ENCODE peak calls at places on chromosomes 16 and 17, in four cellular contexts. Y is GM23248, P is PC-9, D is keratinocyte. I is an unnamed sample.

GRCh38 chr17:81534157-81535006 is 6.2 kb downstream of the FSCN2 start:
- DNase-seq in Y (peak), P (no peak), D (no peak), I (no peak)

GRCh38 chr17:17737938-17738894 is 57.0 kb downstream of the RAI1 start:
- DNase-seq in Y (no peak), P (peak), D (no peak), I (peak)

GRCh38 chr16:81511371-81511770 is 66.8 kb downstream of the CMIP start:
- DNase-seq in Y (peak), P (peak), D (no peak), I (peak)

GRCh38 chr17:48270896-48271295 is 159.1 kb downstream of the SKAP1 start:
- DNase-seq in Y (peak), P (no peak), D (no peak), I (no peak)

GRCh38 chr17:53844476-53845107 is 21.9 kb downstream of the KIF2B start:
- DNase-seq in Y (no peak), P (no peak), D (no peak), I (no peak)

GRCh38 chr16:12646490-12647274 is 157.0 kb downstream of the CPPED1 start:
- DNase-seq in Y (peak), P (no peak), D (no peak), I (no peak)

GRCh38 chr17:54956802-54957201 is 11.7 kb downstream of the COX11 start:
- DNase-seq in Y (no peak), P (no peak), D (no peak), I (no peak)

GRCh38 chr17:77353684-77354419 is 213.1 kb downstream of the SEC14L1 start:
- DNase-seq in Y (peak), P (no peak), D (no peak), I (peak)

GRCh38 chr16:80454802-80455201 is 86.0 kb upstream of the DYNLRB2 start:
- DNase-seq in Y (no peak), P (no peak), D (no peak), I (no peak)

GRCh38 chr16:82782715-82783251 is 156.0 kb downstream of the CDH13 start:
- DNase-seq in Y (no peak), P (no peak), D (no peak), I (no peak)

GRCh38 chr17:42018339-42018738 is 1.1 kb upstream of the DNAJC7 start:
- DNase-seq in Y (no peak), P (no peak), D (no peak), I (no peak)

GRCh38 chr16:68444058-68444657 is 4.2 kb downstream of the SMPD3 start:
- DNase-seq in Y (peak), P (no peak), D (no peak), I (peak)

GRCh38 chr16:83305092-83305491 is 502.7 kb upstream of the HSBP1 start:
- DNase-seq in Y (peak), P (no peak), D (peak), I (no peak)

GRCh38 chr17:75753193-75753513 is 11.8 kb downstream of the GALK1 start:
- DNase-seq in Y (no peak), P (no peak), D (no peak), I (no peak)
- H3K27ac ChIP-seq in Y (no peak), P (no peak), D (no peak), I (no peak)

DNA sequence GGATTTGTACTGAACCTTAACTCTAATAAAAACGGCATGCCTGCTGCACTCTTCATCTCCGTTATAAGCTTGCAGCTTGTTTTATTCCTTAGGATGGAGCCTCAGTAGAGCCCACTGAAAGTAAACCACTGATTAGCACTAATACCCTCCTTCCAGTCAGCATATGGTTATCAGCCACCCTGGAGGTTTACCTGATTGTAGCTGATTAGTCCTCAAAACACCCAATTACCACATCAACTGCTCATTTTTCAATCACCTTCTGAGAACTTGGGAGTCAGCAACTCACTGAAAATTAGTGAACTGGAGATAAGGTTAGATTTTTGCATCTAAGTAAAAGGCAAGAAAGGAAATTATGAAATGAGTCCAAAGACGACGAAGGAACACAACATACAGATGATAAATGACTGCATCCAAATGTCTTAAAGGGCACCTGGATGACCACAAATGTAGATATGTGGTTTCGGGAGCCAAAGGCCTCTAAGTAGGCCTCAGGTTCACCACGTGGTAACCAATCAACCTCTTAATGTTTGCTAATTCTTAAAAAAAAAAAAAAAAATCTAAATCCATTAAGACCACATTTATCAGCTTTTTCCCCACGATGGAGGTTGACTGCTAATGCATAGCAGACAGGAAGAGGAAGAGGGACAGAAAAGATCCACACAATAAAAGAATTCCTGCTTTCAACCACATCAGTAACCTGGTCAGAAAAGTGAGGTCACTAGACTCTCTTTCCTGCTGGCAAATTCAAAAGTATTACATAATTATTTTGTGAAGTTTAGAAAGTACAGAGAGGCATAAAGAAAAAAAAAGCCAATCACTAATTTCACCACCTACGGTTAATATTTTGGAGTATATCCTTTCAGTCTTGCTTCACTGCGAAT is 28.0 kb downstream of the DCUN1D3 start:
- DNase-seq in Y (no peak), P (no peak), D (no peak), I (no peak)
- H3K27ac ChIP-seq in Y (no peak), P (no peak), D (no peak), I (no peak)

DNA sequence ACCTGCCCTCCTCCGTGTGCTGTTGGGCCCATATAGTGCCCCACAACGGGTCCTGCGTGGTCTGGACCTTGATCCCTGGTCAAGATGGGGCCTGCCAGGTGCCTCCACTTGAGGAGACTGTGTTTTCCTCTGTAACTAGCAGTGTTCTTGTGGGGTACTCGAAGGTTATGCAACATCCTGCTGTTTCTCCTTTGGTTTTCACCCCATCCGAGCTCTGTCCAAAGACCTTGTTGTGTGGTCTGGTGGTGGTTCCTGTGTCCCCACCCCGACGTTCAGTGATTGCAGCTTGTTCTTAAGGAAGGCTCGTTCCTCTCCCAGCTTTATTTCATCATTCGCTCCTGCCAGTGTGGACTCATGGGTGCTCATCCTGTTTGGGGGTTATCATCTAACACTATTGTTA is 38.7 kb upstream of the ZNF750 start:
- DNase-seq in Y (no peak), P (no peak), D (no peak), I (peak)
- H3K27ac ChIP-seq in Y (no peak), P (no peak), D (no peak), I (no peak)

GRCh38 chr17:19006698-19007097 is 2.1 kb upstream of the FAM83G start:
- DNase-seq in Y (no peak), P (no peak), D (no peak), I (no peak)

GRCh38 chr17:19005789-19006430 is 1.3 kb upstream of the FAM83G start:
- DNase-seq in Y (no peak), P (no peak), D (no peak), I (no peak)

GRCh38 chr17:19003966-19004600 is 481 bp downstream of the FAM83G start:
- DNase-seq in Y (peak), P (no peak), D (no peak), I (peak)

GRCh38 chr17:19004601-19005441 is at the start of gene FAM83G:
- DNase-seq in Y (peak), P (peak), D (no peak), I (peak)

DNA sequence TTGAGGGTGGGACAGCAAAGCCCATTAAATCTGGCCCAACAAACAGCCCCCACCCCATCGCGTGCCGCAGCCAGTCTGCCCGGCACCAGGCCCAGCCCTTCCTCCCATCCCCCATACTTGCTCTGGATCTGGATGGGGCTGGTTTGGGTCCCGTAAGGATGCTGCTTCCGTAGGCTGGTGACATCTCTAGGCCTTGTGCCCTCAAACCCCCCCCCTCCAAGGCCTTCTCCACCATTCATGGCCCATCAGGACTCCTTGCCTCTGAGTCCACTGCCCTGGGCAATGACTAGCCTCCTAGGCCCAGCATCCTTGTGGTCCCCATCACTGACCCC is 844 bp upstream of the FAM83G start:
- DNase-seq in Y (no peak), P (no peak), D (no peak), I (no peak)
- H3K27ac ChIP-seq in Y (no peak), P (peak), D (peak), I (no peak)

GRCh38 chr17:63822537-63822936 is 4.7 kb upstream of the PSMC5 start:
- DNase-seq in Y (no peak), P (no peak), D (no peak), I (no peak)

GRCh38 chr17:63820963-63821561 is 6.2 kb upstream of the PSMC5 start:
- DNase-seq in Y (no peak), P (no peak), D (no peak), I (no peak)

GRCh38 chr17:63819585-63820537 is 7.4 kb upstream of the PSMC5 start:
- DNase-seq in Y (no peak), P (no peak), D (no peak), I (no peak)

GRCh38 chr17:63823659-63824331 is 3.4 kb upstream of the PSMC5 start:
- DNase-seq in Y (no peak), P (no peak), D (no peak), I (no peak)

GRCh38 chr17:63821809-63822208 is 5.4 kb upstream of the PSMC5 start:
- DNase-seq in Y (no peak), P (no peak), D (no peak), I (no peak)
- H3K27ac ChIP-seq in Y (no peak), P (no peak), D (no peak), I (no peak)

GRCh38 chr17:8924595-8924994 is 40.9 kb downstream of the PIK3R5 start:
- DNase-seq in Y (no peak), P (no peak), D (no peak), I (no peak)
- H3K27ac ChIP-seq in Y (no peak), P (no peak), D (no peak), I (no peak)

GRCh38 chr17:57443781-57444180 is 187.5 kb downstream of the MSI2 start:
- DNase-seq in Y (no peak), P (no peak), D (no peak), I (no peak)
- H3K27ac ChIP-seq in Y (no peak), P (no peak), D (peak), I (peak)

GRCh38 chr17:41013181-41013580 is 4.3 kb upstream of the KRTAP3-1 start:
- DNase-seq in Y (peak), P (peak), D (no peak), I (no peak)

GRCh38 chr17:41008811-41009210 is at the start of gene KRTAP3-1:
- DNase-seq in Y (no peak), P (no peak), D (no peak), I (no peak)

GRCh38 chr17:41009301-41009760 is 403 bp upstream of the KRTAP3-1 start:
- DNase-seq in Y (no peak), P (peak), D (no peak), I (no peak)

GRCh38 chr17:41009936-41010335 is 1.0 kb upstream of the KRTAP3-1 start:
- DNase-seq in Y (no peak), P (no peak), D (no peak), I (no peak)

DNA sequence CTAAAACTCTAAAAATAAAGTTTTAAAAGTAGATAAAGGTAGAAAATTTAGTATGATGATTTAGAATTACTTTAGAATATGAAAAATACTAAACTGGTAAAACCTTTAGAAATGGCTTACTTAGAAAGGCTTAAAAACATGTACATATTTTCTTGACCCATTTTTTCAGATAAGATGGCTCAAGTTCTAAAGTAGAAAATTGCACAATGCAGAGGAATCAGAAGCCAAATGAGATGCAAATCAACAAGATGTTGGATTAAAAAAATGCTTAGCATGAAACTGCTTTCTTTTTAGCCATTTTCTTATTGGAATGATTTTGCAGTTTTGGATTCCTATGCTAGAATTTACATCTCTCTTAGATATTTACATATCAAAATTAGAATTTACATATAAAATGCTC is 1.5 kb upstream of the KRTAP3-1 start:
- DNase-seq in Y (no peak), P (no peak), D (no peak), I (no peak)
- H3K27ac ChIP-seq in Y (no peak), P (peak), D (no peak), I (no peak)

I was measured in cardiac muscle cell.